ENCODE peak calls at places on chromosomes 13 and 19, in six cellular contexts. G, A, S, K, O and Q are unnamed samples.

GRCh38 chr19:10758978-10759377 is 41.1 kb downstream of the DNM2 start:
- DNase-seq in G (no peak), A (no peak), S (no peak), K (no peak), O (no peak), Q (no peak)

GRCh38 chr19:6952956-6953355 is 65.6 kb downstream of the ADGRE1 start:
- DNase-seq in G (no peak), A (no peak), S (no peak), K (no peak), O (no peak), Q (no peak)

GRCh38 chr13:101935828-101936227 is 466.0 kb downstream of the FGF14 start:
- DNase-seq in G (no peak), A (no peak), S (no peak), K (no peak), O (no peak), Q (no peak)

GRCh38 chr13:30111810-30112209 is 195.5 kb downstream of the KATNAL1 start:
- DNase-seq in G (no peak), A (no peak), S (no peak), K (no peak), O (no peak), Q (no peak)

GRCh38 chr13:38415233-38415632 is 65.6 kb downstream of the UFM1 start:
- DNase-seq in G (no peak), A (no peak), S (no peak), K (no peak), O (no peak), Q (no peak)

GRCh38 chr19:7159105-7159933 is 89.8 kb downstream of the ZNF557 start:
- DNase-seq in G (no peak), A (peak), S (peak), K (peak), O (no peak), Q (no peak)

GRCh38 chr19:5953680-5954213 is 24.2 kb downstream of the RANBP3 start:
- DNase-seq in G (no peak), A (no peak), S (no peak), K (peak), O (no peak), Q (no peak)

GRCh38 chr19:43481701-43482100 is 16.3 kb upstream of the LYPD3 start:
- DNase-seq in G (no peak), A (no peak), S (no peak), K (no peak), O (no peak), Q (no peak)

GRCh38 chr13:80040219-80040976 is 300.5 kb downstream of the SPRY2 start:
- DNase-seq in G (no peak), A (peak), S (peak), K (peak), O (peak), Q (peak)

GRCh38 chr19:58440556-58440955 is 603 bp upstream of the ZNF132 start:
- DNase-seq in G (no peak), A (no peak), S (no peak), K (no peak), O (no peak), Q (no peak)

GRCh38 chr13:36212789-36213188 is 1.6 kb downstream of the SOHLH2 start:
- DNase-seq in G (no peak), A (no peak), S (no peak), K (no peak), O (no peak), Q (no peak)

GRCh38 chr19:18353378-18354005 is 13.1 kb downstream of the PGPEP1 start:
- DNase-seq in G (no peak), A (no peak), S (no peak), K (no peak), O (no peak), Q (no peak)

GRCh38 chr19:2561221-2561620 is 85.3 kb downstream of the GADD45B start:
- DNase-seq in G (no peak), A (no peak), S (no peak), K (no peak), O (no peak), Q (no peak)

GRCh38 chr13:89899302-89900103 is 1448.0 kb upstream of the MIR17HG start:
- DNase-seq in G (no peak), A (no peak), S (no peak), K (no peak), O (no peak), Q (no peak)

GRCh38 chr13:44758595-44759221 is 182.6 kb upstream of the TSC22D1 start:
- DNase-seq in G (no peak), A (no peak), S (peak), K (peak), O (peak), Q (peak)

GRCh38 chr19:18322318-18322758 is 538 bp downstream of the LSM4 start:
- DNase-seq in G (no peak), A (no peak), S (no peak), K (peak), O (no peak), Q (no peak)

GRCh38 chr19:16062789-16063188 is 13.5 kb upstream of the TPM4 start:
- DNase-seq in G (no peak), A (no peak), S (no peak), K (no peak), O (no peak), Q (no peak)

GRCh38 chr13:113397606-113398425 is 33.9 kb upstream of the GRTP1 start:
- DNase-seq in G (no peak), A (no peak), S (no peak), K (no peak), O (no peak), Q (no peak)

GRCh38 chr13:70732611-70733010 is 624.4 kb upstream of the KLHL1 start:
- DNase-seq in G (no peak), A (no peak), S (no peak), K (no peak), O (no peak), Q (no peak)

GRCh38 chr19:28019371-28019770 is 1193.6 kb downstream of the UQCRFS1 start:
- DNase-seq in G (no peak), A (no peak), S (no peak), K (no peak), O (no peak), Q (no peak)

GRCh38 chr19:36833430-36833829 is 4.8 kb downstream of the ZNF790 start:
- DNase-seq in G (no peak), A (no peak), S (no peak), K (no peak), O (no peak), Q (no peak)

GRCh38 chr13:75489502-75490263 is 7.7 kb upstream of the TBC1D4 start:
- DNase-seq in G (no peak), A (no peak), S (no peak), K (peak), O (no peak), Q (peak)

GRCh38 chr13:93249259-93249917 is 22.8 kb downstream of the GPC6 start:
- DNase-seq in G (no peak), A (no peak), S (no peak), K (peak), O (peak), Q (peak)

GRCh38 chr13:62643799-62644484 is 1228.3 kb upstream of the PCDH20 start:
- DNase-seq in G (no peak), A (no peak), S (no peak), K (no peak), O (no peak), Q (no peak)

GRCh38 chr19:4060621-4061177 is 6.0 kb downstream of the ZBTB7A start:
- DNase-seq in G (no peak), A (no peak), S (no peak), K (no peak), O (no peak), Q (no peak)

GRCh38 chr13:95601216-95601615 is 43.3 kb downstream of the DZIP1 start:
- DNase-seq in G (no peak), A (no peak), S (no peak), K (no peak), O (no peak), Q (no peak)